ENCODE peak calls at places on chromosomes 13 and 19, in seven cellular contexts. S is cerebellum; Z is IMR-90; W is NCI-H1048; P is activated CD4-positive, alpha-beta T cell treated with anti-CD3 and anti-CD28 coated beads for 4 hours; I is progenitor cell of endocrine pancreas; L is Caki2. D is an unnamed sample.

GRCh38 chr13:107271226-107271625 is 703.3 kb upstream of the ARGLU1 start:
- DNase-seq in S (peak; percentile 8), Z (peak; percentile 50), W (no peak), P (no peak), I (no peak), L (no peak), D (no peak)

GRCh38 chr19:39130337-39131254 is 5.0 kb downstream of the PAK4 start:
- DNase-seq in S (no peak), Z (no peak), W (no peak), P (no peak), I (no peak), L (no peak), D (no peak)

GRCh38 chr13:99280166-99280565 is 22.0 kb upstream of the GPR18 start:
- DNase-seq in S (no peak), Z (no peak), W (no peak), P (no peak), I (no peak), L (peak; percentile 70), D (no peak)

GRCh38 chr13:111225810-111226546 is 94.5 kb upstream of the TEX29 start:
- DNase-seq in S (no peak), Z (no peak), W (no peak), P (no peak), I (no peak), L (no peak), D (no peak)

GRCh38 chr13:114019367-114019766 is 45.5 kb upstream of the C13orf46 start:
- DNase-seq in S (no peak), Z (no peak), W (no peak), P (peak; percentile 23), I (no peak), L (no peak), D (no peak)

GRCh38 chr19:5824791-5825577 is 14.5 kb downstream of the FUT6 start:
- DNase-seq in S (no peak), Z (no peak), W (no peak), P (no peak), I (no peak), L (no peak), D (no peak)

GRCh38 chr13:26872444-26873173 is 112.0 kb upstream of the GPR12 start:
- DNase-seq in S (peak; percentile 44), Z (peak; percentile 31), W (peak; percentile 4), P (peak; percentile 13), I (peak; percentile 63), L (no peak), D (no peak)

GRCh38 chr13:24127116-24127631 is 33.3 kb upstream of the SPATA13 start:
- DNase-seq in S (no peak), Z (peak; percentile 43), W (no peak), P (no peak), I (no peak), L (no peak), D (no peak)